ENCODE peak calls at places on chromosomes 5 and 9, in five cellular contexts. One of them, this sample, is unnamed.
A peak's percentile ranks its signal among the peaks of the same experiment; 100 is the strongest.

GRCh38 chr9:22147818-22148573 is 138.9 kb upstream of the CDKN2B start:
- DNase-seq in fibroblast of lung: peak; percentile 94
- DNase-seq in GM12878: no peak
- DNase-seq in HepG2: peak; percentile 55
- DNase-seq in A673: no peak
- DNase-seq in this sample: no peak

GRCh38 chr5:41707853-41708603 is 162.2 kb downstream of the OXCT1 start:
- DNase-seq in fibroblast of lung: peak; percentile 78
- DNase-seq in GM12878: no peak
- DNase-seq in HepG2: peak; percentile 10
- DNase-seq in A673: peak; percentile 68
- DNase-seq in this sample: no peak

GRCh38 chr5:135106610-135107009 is 72.6 kb upstream of the PITX1 start:
- DNase-seq in fibroblast of lung: no peak
- DNase-seq in GM12878: no peak
- DNase-seq in HepG2: no peak
- DNase-seq in A673: no peak
- DNase-seq in this sample: no peak

GRCh38 chr9:90958328-90958727 is 156.7 kb downstream of the SYK start:
- DNase-seq in fibroblast of lung: no peak
- DNase-seq in GM12878: no peak
- DNase-seq in HepG2: no peak
- DNase-seq in A673: no peak
- DNase-seq in this sample: no peak

GRCh38 chr5:146076455-146076854 is 28.9 kb downstream of the PLAC8L1 start:
- DNase-seq in fibroblast of lung: no peak
- DNase-seq in GM12878: no peak
- DNase-seq in HepG2: no peak
- DNase-seq in A673: no peak
- DNase-seq in this sample: no peak

GRCh38 chr9:106962615-106963363 is 99.8 kb downstream of the ZNF462 start:
- DNase-seq in fibroblast of lung: no peak
- DNase-seq in GM12878: no peak
- DNase-seq in HepG2: no peak
- DNase-seq in A673: no peak
- DNase-seq in this sample: no peak

GRCh38 chr5:124679578-124680210 is 66.7 kb downstream of the ZNF608 start:
- DNase-seq in fibroblast of lung: no peak
- DNase-seq in GM12878: no peak
- DNase-seq in HepG2: no peak
- DNase-seq in A673: no peak
- DNase-seq in this sample: no peak

GRCh38 chr5:53263151-53263550 is 153.6 kb upstream of the MOCS2 start:
- DNase-seq in fibroblast of lung: no peak
- DNase-seq in GM12878: no peak
- DNase-seq in HepG2: no peak
- DNase-seq in A673: no peak
- DNase-seq in this sample: no peak

GRCh38 chr5:306011-306805 is 15.3 kb upstream of the AHRR start:
- DNase-seq in fibroblast of lung: no peak
- DNase-seq in GM12878: no peak
- DNase-seq in HepG2: no peak
- DNase-seq in A673: no peak
- DNase-seq in this sample: no peak

GRCh38 chr5:97266576-97266975 is 83.5 kb upstream of the RIOK2 start:
- DNase-seq in fibroblast of lung: peak; percentile 62
- DNase-seq in GM12878: no peak
- DNase-seq in HepG2: no peak
- DNase-seq in A673: no peak
- DNase-seq in this sample: no peak

GRCh38 chr9:88076286-88077070 is 61.8 kb downstream of the SPATA31C2 start:
- DNase-seq in fibroblast of lung: peak; percentile 81
- DNase-seq in GM12878: no peak
- DNase-seq in HepG2: peak; percentile 50
- DNase-seq in A673: peak; percentile 84
- DNase-seq in this sample: no peak

GRCh38 chr9:686381-686813 is 155.1 kb upstream of the DMRT1 start:
- DNase-seq in fibroblast of lung: peak; percentile 31
- DNase-seq in GM12878: no peak
- DNase-seq in HepG2: no peak
- DNase-seq in A673: no peak
- DNase-seq in this sample: no peak

DNA sequence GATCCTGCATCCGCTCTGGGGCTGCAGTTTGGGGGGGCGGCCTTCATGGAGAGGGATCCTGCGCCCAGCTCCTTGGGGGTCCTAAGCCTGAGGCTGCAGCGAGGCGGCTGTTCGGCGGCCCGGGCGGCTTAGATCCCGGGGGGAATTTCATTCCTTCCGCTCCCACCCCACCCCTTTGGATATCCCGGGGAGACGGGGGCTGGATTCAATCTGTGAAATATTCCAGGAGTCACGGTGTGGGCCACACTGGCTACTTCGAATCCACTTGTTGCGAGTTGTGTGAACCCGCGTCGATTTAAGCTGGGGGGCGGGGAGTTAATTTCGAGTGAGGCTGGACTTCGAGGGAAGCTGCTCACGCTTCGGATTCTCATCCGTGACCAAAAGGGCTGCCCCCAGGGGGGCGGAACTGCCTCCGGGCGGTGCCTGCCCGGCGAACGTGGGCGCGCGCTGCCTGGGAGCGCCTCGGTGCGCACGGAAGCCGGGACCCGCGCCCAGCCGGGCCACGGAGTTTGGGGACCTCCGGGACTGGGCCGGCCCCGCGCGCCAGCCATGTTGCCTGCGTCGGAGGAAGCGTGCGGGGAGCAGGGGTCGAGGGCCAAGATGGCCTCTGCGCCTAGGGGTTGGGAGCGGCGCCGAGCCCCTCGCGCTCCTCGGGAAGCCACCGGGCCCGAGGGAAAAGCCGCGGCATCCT is 790 bp downstream of the OCLN start:
- DNase-seq in fibroblast of lung: peak; percentile 28
- DNase-seq in GM12878: no peak
- DNase-seq in HepG2: no peak
- DNase-seq in A673: peak; percentile 59
- DNase-seq in this sample: no peak
- TF ChIP-seq EZH2 in fibroblast of lung: peak; percentile 47
- TF ChIP-seq EZH2 in GM12878: no peak
- TF ChIP-seq EZH2 in HepG2: no peak
- TF ChIP-seq EZH2 in A673: no peak
- TF ChIP-seq EZH2 in this sample: no peak

GRCh38 chr9:130184983-130185382 is 12.8 kb downstream of the NCS1 start:
- DNase-seq in fibroblast of lung: no peak
- DNase-seq in GM12878: no peak
- DNase-seq in HepG2: no peak
- DNase-seq in A673: no peak
- DNase-seq in this sample: no peak
- H3K4me3 ChIP-seq in fibroblast of lung: no peak overlapping the region
- H3K4me3 ChIP-seq in GM12878: no peak overlapping the region
- H3K4me3 ChIP-seq in HepG2: no peak overlapping the region
- H3K4me3 ChIP-seq in A673: no peak overlapping the region
- H3K4me3 ChIP-seq in this sample: no peak overlapping the region

GRCh38 chr5:126395198-126395597 is 28.0 kb upstream of the GRAMD2B start:
- DNase-seq in fibroblast of lung: no peak
- DNase-seq in GM12878: no peak
- DNase-seq in HepG2: no peak
- DNase-seq in A673: no peak
- DNase-seq in this sample: peak; percentile 16
- TF ChIP-seq EZH2 in fibroblast of lung: no peak
- TF ChIP-seq EZH2 in GM12878: no peak
- TF ChIP-seq EZH2 in HepG2: no peak
- TF ChIP-seq EZH2 in A673: no peak
- TF ChIP-seq EZH2 in this sample: no peak

DNA sequence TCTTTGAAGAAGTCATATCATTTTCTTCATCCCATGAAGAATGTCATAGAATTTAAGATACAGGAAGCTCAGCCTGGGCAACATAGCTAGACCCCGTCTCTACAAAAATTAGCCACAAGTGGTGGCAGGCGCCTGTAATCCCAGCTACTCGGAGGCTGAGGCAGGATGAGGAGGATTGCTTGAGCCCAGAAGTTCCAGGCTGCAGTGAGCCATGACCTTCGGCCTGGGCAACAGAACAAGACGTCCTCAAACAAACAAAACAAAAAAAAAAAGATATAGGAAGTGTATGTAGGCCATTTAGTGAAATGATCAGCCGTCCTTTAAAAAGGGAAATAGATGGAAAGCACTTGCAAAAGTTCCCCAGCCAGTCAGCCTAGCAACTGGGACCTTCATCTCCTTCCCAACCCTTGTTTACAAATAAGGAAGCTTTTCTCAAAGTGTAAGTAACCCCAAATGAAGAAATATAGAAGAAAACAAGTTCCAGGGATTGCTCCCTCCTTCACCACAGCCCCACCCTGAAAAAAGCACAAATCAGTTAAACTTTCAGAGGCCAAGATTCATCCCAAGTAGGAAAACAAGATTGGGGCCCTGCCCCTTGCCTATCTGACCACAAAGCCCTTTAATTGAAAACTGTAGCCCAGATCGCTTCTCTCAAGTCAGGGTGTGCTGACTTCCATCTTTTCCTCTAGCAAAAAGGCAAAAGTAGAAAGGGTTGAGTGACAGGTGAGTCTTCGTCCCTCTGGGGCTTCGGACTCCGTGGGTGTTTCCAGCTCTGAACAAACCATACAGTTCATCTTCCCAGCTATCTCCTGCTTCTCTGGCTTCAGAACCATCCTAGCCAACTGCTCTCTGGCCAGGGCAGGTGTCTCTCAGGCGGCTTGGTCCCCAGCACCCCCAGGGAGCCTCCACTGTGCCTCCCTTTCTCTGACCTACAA is 1.2 kb downstream of the SLC31A2 start:
- DNase-seq in fibroblast of lung: no peak
- DNase-seq in GM12878: no peak
- DNase-seq in HepG2: no peak
- DNase-seq in A673: no peak
- DNase-seq in this sample: no peak
- H3K4me3 ChIP-seq in fibroblast of lung: peak overlapping the region; percentile 51
- H3K4me3 ChIP-seq in GM12878: peak overlapping the region; percentile 67
- H3K4me3 ChIP-seq in HepG2: peak overlapping the region; percentile 96
- H3K4me3 ChIP-seq in A673: peak overlapping the region; percentile 93
- H3K4me3 ChIP-seq in this sample: peak overlapping the region; percentile 91

GRCh38 chr5:176809544-176810083 is 745 bp upstream of the UNC5A start:
- DNase-seq in fibroblast of lung: no peak
- DNase-seq in GM12878: no peak
- DNase-seq in HepG2: no peak
- DNase-seq in A673: peak; percentile 25
- DNase-seq in this sample: no peak
- TF ChIP-seq EZH2 in fibroblast of lung: peak; percentile 84
- TF ChIP-seq EZH2 in GM12878: no peak
- TF ChIP-seq EZH2 in HepG2: peak; percentile 83
- TF ChIP-seq EZH2 in A673: no peak
- TF ChIP-seq EZH2 in this sample: no peak